ENCODE peak calls at places on chromosomes 2 and 18, in seven cellular contexts. A is foreskin fibroblast, K is fibroblast of lung, M is cardiac fibroblast, P is PC-3, T is psoas muscle, V is AG04450. Y is an unnamed sample.
A peak's percentile ranks its signal among the peaks of the same experiment; 100 is the strongest.

GRCh38 chr2:225064362-225064761 is 22.1 kb upstream of the DOCK10 start:
- DNase-seq in A (no peak), P (no peak), K (no peak), M (no peak), V (no peak), T (no peak), Y (no peak)

GRCh38 chr18:39675916-39676315 is 2110.3 kb upstream of the CELF4 start:
- DNase-seq in T (no peak), V (no peak), K (no peak), A (no peak), M (peak; percentile 29), P (no peak), Y (no peak)

GRCh38 chr2:137183206-137183605 is 417.9 kb downstream of the THSD7B start:
- DNase-seq in V (no peak), T (no peak), A (no peak), P (no peak), M (no peak), K (no peak), Y (no peak)

GRCh38 chr2:234446404-234447076 is 50.3 kb downstream of the ARL4C start:
- DNase-seq in A (no peak), K (no peak), V (no peak), M (no peak), T (peak; percentile 75), P (no peak), Y (no peak)

GRCh38 chr2:165197346-165197745 is 6.5 kb downstream of the SCN3A start:
- DNase-seq in K (no peak), V (no peak), T (no peak), P (no peak), M (no peak), A (no peak), Y (no peak)

GRCh38 chr18:9762561-9762960 is 54.5 kb downstream of the RAB31 start:
- DNase-seq in P (no peak), V (no peak), T (no peak), M (no peak), A (no peak), K (no peak), Y (no peak)

GRCh38 chr2:181313845-181314244 is 143.3 kb upstream of the ITGA4 start:
- DNase-seq in P (no peak), T (no peak), K (no peak), V (no peak), A (no peak), M (no peak), Y (no peak)

GRCh38 chr18:42807852-42808251 is 307.6 kb downstream of the RIT2 start:
- DNase-seq in K (no peak), P (no peak), A (no peak), T (no peak), V (no peak), M (no peak), Y (no peak)

GRCh38 chr18:47050468-47050867 is 15.0 kb upstream of the ELOA2 start:
- DNase-seq in V (peak; percentile 8), A (peak; percentile 76), P (peak; percentile 37), T (no peak), K (peak; percentile 67), M (peak; percentile 68), Y (peak; percentile 33)

GRCh38 chr2:29663266-29663665 is 258.1 kb downstream of the ALK start:
- DNase-seq in P (peak; percentile 83), T (no peak), A (peak; percentile 38), K (peak; percentile 28), M (peak; percentile 47), V (no peak), Y (peak; percentile 25)

GRCh38 chr2:143603035-143603616 is 473.9 kb downstream of the ARHGAP15 start:
- DNase-seq in P (no peak), T (no peak), A (no peak), K (no peak), M (no peak), V (no peak), Y (no peak)

GRCh38 chr2:46144133-46144800 is 152.9 kb upstream of the EPAS1 start:
- DNase-seq in M (no peak), T (no peak), V (no peak), K (no peak), P (no peak), A (no peak), Y (no peak)

GRCh38 chr2:167293172-167293781 is 405.0 kb downstream of the XIRP2 start:
- DNase-seq in P (peak; percentile 6), A (peak; percentile 67), M (peak; percentile 18), K (peak; percentile 51), T (peak; percentile 56), V (no peak), Y (no peak)

GRCh38 chr2:24707141-24707540 is 86.0 kb downstream of the PTRHD1 start:
- DNase-seq in K (no peak), A (no peak), T (no peak), P (no peak), V (no peak), M (no peak), Y (no peak)

GRCh38 chr2:18753722-18754121 is 164.4 kb upstream of the NT5C1B start:
- DNase-seq in V (no peak), M (no peak), K (no peak), T (no peak), A (no peak), P (no peak), Y (no peak)

GRCh38 chr2:53473236-53473635 is 294.4 kb upstream of the CHAC2 start:
- DNase-seq in T (no peak), A (no peak), K (no peak), M (peak; percentile 3), V (no peak), P (peak; percentile 18), Y (no peak)

GRCh38 chr2:188870289-188870688 is 103.9 kb upstream of the COL3A1 start:
- DNase-seq in A (peak; percentile 87), P (no peak), M (peak; percentile 89), V (peak; percentile 73), T (no peak), K (peak; percentile 89), Y (peak; percentile 83)

GRCh38 chr2:190511104-190511503 is 23.4 kb downstream of the NEMP2 start:
- DNase-seq in A (peak; percentile 65), V (no peak), P (peak; percentile 61), M (peak; percentile 71), T (no peak), K (peak; percentile 73), Y (no peak)

GRCh38 chr2:120400546-120400945 is 54.6 kb downstream of the INHBB start:
- DNase-seq in K (no peak), A (no peak), P (no peak), V (no peak), T (peak; percentile 29), M (no peak), Y (no peak)

GRCh38 chr2:12718662-12719399 is 2.1 kb downstream of the TRIB2 start:
- DNase-seq in T (no peak), P (peak; percentile 33), A (peak; percentile 56), M (no peak), K (peak; percentile 33), V (no peak), Y (no peak)

GRCh38 chr2:207734264-207734635 is 22.8 kb downstream of the CCNYL1 start:
- DNase-seq in A (peak; percentile 56), P (peak; percentile 70), M (peak; percentile 76), T (no peak), K (peak; percentile 60), V (no peak), Y (peak; percentile 42)

GRCh38 chr18:37422116-37422515 is 143.5 kb downstream of the CELF4 start:
- DNase-seq in A (no peak), V (no peak), M (no peak), K (no peak), P (no peak), T (no peak), Y (no peak)

DNA sequence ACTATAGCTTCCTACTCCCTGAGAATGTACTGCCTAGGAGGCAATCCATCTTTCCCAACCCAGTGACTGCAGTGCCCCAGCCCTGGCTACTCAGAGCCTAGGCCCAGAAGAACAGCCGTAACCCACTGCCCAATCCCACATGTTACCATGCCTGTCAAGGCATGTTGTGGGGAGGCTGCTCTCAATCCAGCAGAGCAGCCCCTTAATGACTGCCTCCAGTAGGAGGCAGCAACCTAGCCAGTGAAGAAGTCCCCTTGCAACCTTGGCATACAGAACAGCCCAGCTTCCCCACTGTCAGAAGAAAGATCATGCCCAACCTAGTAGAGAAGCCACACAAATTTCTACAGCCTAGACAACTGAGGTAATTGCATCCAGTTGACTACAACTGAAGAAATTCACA is 44.2 kb upstream of the CDH7 start:
- DNase-seq in M (no peak), A (no peak), K (no peak), T (no peak), V (no peak), P (no peak), Y (no peak)
- TF ChIP-seq CTCF in M (no peak), A (no peak), K (no peak), T (no peak), V (no peak), P (no peak), Y (no peak)

GRCh38 chr2:100822587-100823248 is 2.8 kb downstream of the NPAS2 start:
- DNase-seq in M (peak; percentile 75), A (peak; percentile 83), K (peak; percentile 75), V (no peak), P (peak; percentile 55), T (no peak), Y (no peak)
- H3K4me3 ChIP-seq in M (peak overlapping the region; percentile 72), A (peak overlapping the region; percentile 25), K (peak overlapping the region; percentile 80), V (no peak overlapping the region), P (peak overlapping the region; percentile 93), T (peak overlapping the region; percentile 83), Y (no peak overlapping the region)

GRCh38 chr2:40244251-40245010 is 207.5 kb downstream of the SLC8A1 start:
- DNase-seq in T (peak; percentile 57), A (peak; percentile 81), K (peak; percentile 70), V (no peak), P (peak; percentile 77), M (peak; percentile 80), Y (peak; percentile 40)
- TF ChIP-seq CTCF in T (peak; percentile 55), A (peak; percentile 71), K (peak; percentile 70), V (peak; percentile 71), P (peak; percentile 80), M (peak; percentile 70), Y (peak; percentile 77)

DNA sequence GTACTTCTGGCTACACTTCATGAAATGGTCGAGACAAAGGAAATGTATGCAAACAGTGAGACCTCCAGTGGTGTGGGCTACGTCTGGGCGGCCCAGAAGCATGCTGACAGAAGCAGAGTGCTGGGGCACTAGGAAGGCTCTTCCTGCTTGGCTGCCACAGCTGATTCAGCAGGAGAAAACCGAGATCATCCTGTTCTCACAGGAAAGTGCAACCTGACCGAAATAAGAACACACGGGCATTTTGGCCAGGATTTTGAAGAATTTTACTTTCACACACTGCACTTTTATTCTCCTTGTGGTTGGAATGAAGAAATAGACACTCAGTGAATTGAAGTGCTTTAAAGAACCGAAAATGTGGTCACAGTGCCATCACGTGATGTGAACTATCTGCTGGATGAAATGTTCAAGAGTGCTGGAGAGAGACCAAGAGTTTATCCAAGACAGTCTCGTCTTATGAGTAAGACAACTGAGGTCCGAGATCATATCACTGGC is 149.5 kb downstream of the CCBE1 start:
- DNase-seq in M (peak; percentile 86), P (no peak), T (no peak), A (peak; percentile 88), V (peak; percentile 74), K (peak; percentile 90), Y (peak; percentile 74)
- H3K4me3 ChIP-seq in M (peak overlapping the region; percentile 1), P (no peak overlapping the region), T (no peak overlapping the region), A (peak overlapping the region; percentile 21), V (no peak overlapping the region), K (peak overlapping the region; percentile 17), Y (peak overlapping the region; percentile 6)